ENCODE peak calls at places on chromosome 22, in seven cellular contexts. One of them, this sample, is unnamed.
A peak's percentile ranks its signal among the peaks of the same experiment; 100 is the strongest.

GRCh38 chr22:20979243-20979809 is 2.8 kb upstream of the LZTR1 start:
- DNase-seq in CD8-positive, alpha-beta memory T cell: peak; percentile 45
- DNase-seq in effector memory CD4-positive, alpha-beta T cell: peak; percentile 44
- DNase-seq in K562: peak; percentile 94
- DNase-seq in spleen: no peak
- DNase-seq in stomach: peak; percentile 67
- DNase-seq in Panc1: no peak
- DNase-seq in this sample: peak; percentile 97

GRCh38 chr22:17101475-17102296 is 16.9 kb downstream of the IL17RA start:
- DNase-seq in effector memory CD4-positive, alpha-beta T cell: no peak
- DNase-seq in Panc1: no peak
- DNase-seq in stomach: no peak
- DNase-seq in K562: no peak
- DNase-seq in spleen: peak; percentile 66
- DNase-seq in CD8-positive, alpha-beta memory T cell: no peak
- DNase-seq in this sample: no peak

GRCh38 chr22:22168190-22168940 is 76.2 kb upstream of the VPREB1 start:
- DNase-seq in Panc1: no peak
- DNase-seq in spleen: no peak
- DNase-seq in stomach: no peak
- DNase-seq in effector memory CD4-positive, alpha-beta T cell: no peak
- DNase-seq in K562: peak; percentile 93
- DNase-seq in CD8-positive, alpha-beta memory T cell: no peak
- DNase-seq in this sample: peak; percentile 94

GRCh38 chr22:46666577-46667244 is 46.5 kb downstream of the GRAMD4 start:
- DNase-seq in CD8-positive, alpha-beta memory T cell: no peak
- DNase-seq in Panc1: no peak
- DNase-seq in K562: no peak
- DNase-seq in spleen: no peak
- DNase-seq in stomach: no peak
- DNase-seq in effector memory CD4-positive, alpha-beta T cell: no peak
- DNase-seq in this sample: no peak

GRCh38 chr22:38097557-38098409 is 12.7 kb downstream of the BAIAP2L2 start:
- DNase-seq in effector memory CD4-positive, alpha-beta T cell: no peak
- DNase-seq in K562: peak; percentile 72
- DNase-seq in spleen: no peak
- DNase-seq in CD8-positive, alpha-beta memory T cell: no peak
- DNase-seq in stomach: no peak
- DNase-seq in Panc1: no peak
- DNase-seq in this sample: no peak

GRCh38 chr22:36081023-36081431 is 52.4 kb upstream of the RBFOX2 start:
- DNase-seq in stomach: no peak
- DNase-seq in CD8-positive, alpha-beta memory T cell: no peak
- DNase-seq in spleen: no peak
- DNase-seq in Panc1: peak; percentile 17
- DNase-seq in K562: no peak
- DNase-seq in effector memory CD4-positive, alpha-beta T cell: no peak
- DNase-seq in this sample: no peak

GRCh38 chr22:17090550-17090949 is 5.8 kb downstream of the IL17RA start:
- DNase-seq in spleen: no peak
- DNase-seq in stomach: no peak
- DNase-seq in effector memory CD4-positive, alpha-beta T cell: no peak
- DNase-seq in K562: no peak
- DNase-seq in Panc1: no peak
- DNase-seq in CD8-positive, alpha-beta memory T cell: no peak
- DNase-seq in this sample: no peak

GRCh38 chr22:23583153-23583552 is 3.1 kb upstream of the IGLL1 start:
- DNase-seq in Panc1: no peak
- DNase-seq in K562: no peak
- DNase-seq in spleen: no peak
- DNase-seq in effector memory CD4-positive, alpha-beta T cell: no peak
- DNase-seq in CD8-positive, alpha-beta memory T cell: no peak
- DNase-seq in stomach: no peak
- DNase-seq in this sample: peak; percentile 58

GRCh38 chr22:50191041-50191740 is 5.5 kb downstream of the TRABD start:
- DNase-seq in effector memory CD4-positive, alpha-beta T cell: peak; percentile 80
- DNase-seq in spleen: peak; percentile 94
- DNase-seq in stomach: peak; percentile 61
- DNase-seq in K562: no peak
- DNase-seq in Panc1: no peak
- DNase-seq in CD8-positive, alpha-beta memory T cell: peak; percentile 70
- DNase-seq in this sample: peak; percentile 93

GRCh38 chr22:25085156-25085555 is 114.5 kb upstream of the CRYBB3 start:
- DNase-seq in CD8-positive, alpha-beta memory T cell: no peak
- DNase-seq in stomach: no peak
- DNase-seq in spleen: no peak
- DNase-seq in effector memory CD4-positive, alpha-beta T cell: no peak
- DNase-seq in K562: no peak
- DNase-seq in Panc1: no peak
- DNase-seq in this sample: no peak

GRCh38 chr22:37419916-37420655 is 7.2 kb downstream of the ELFN2 start:
- DNase-seq in spleen: no peak
- DNase-seq in CD8-positive, alpha-beta memory T cell: no peak
- DNase-seq in K562: no peak
- DNase-seq in effector memory CD4-positive, alpha-beta T cell: no peak
- DNase-seq in stomach: no peak
- DNase-seq in Panc1: no peak
- DNase-seq in this sample: no peak

GRCh38 chr22:45125198-45125597 is 38.5 kb upstream of the NUP50 start:
- DNase-seq in stomach: no peak
- DNase-seq in effector memory CD4-positive, alpha-beta T cell: no peak
- DNase-seq in spleen: no peak
- DNase-seq in K562: no peak
- DNase-seq in CD8-positive, alpha-beta memory T cell: no peak
- DNase-seq in Panc1: no peak
- DNase-seq in this sample: no peak

GRCh38 chr22:41239443-41240128 is 1.1 kb downstream of the CHADL start:
- DNase-seq in effector memory CD4-positive, alpha-beta T cell: no peak
- DNase-seq in K562: no peak
- DNase-seq in spleen: no peak
- DNase-seq in Panc1: no peak
- DNase-seq in CD8-positive, alpha-beta memory T cell: no peak
- DNase-seq in stomach: no peak
- DNase-seq in this sample: peak; percentile 53

GRCh38 chr22:20438678-20439492 is 1.3 kb upstream of the SCARF2 start:
- DNase-seq in Panc1: no peak
- DNase-seq in effector memory CD4-positive, alpha-beta T cell: no peak
- DNase-seq in spleen: peak; percentile 77
- DNase-seq in CD8-positive, alpha-beta memory T cell: no peak
- DNase-seq in stomach: no peak
- DNase-seq in K562: peak; percentile 88
- DNase-seq in this sample: no peak

GRCh38 chr22:49116021-49116420 is 711.7 kb downstream of the BRD1 start:
- DNase-seq in effector memory CD4-positive, alpha-beta T cell: no peak
- DNase-seq in K562: no peak
- DNase-seq in spleen: no peak
- DNase-seq in stomach: no peak
- DNase-seq in CD8-positive, alpha-beta memory T cell: no peak
- DNase-seq in Panc1: no peak
- DNase-seq in this sample: no peak

GRCh38 chr22:50722716-50723428 is 15.1 kb upstream of the ACR start:
- DNase-seq in stomach: no peak
- DNase-seq in K562: no peak
- DNase-seq in Panc1: no peak
- DNase-seq in effector memory CD4-positive, alpha-beta T cell: no peak
- DNase-seq in spleen: no peak
- DNase-seq in CD8-positive, alpha-beta memory T cell: no peak
- DNase-seq in this sample: no peak

GRCh38 chr22:46068908-46069481 is 81.3 kb upstream of the PPARA start:
- DNase-seq in Panc1: no peak
- DNase-seq in stomach: peak; percentile 26
- DNase-seq in K562: no peak
- DNase-seq in CD8-positive, alpha-beta memory T cell: no peak
- DNase-seq in spleen: peak; percentile 71
- DNase-seq in effector memory CD4-positive, alpha-beta T cell: no peak
- DNase-seq in this sample: no peak

GRCh38 chr22:48900327-48900597 is 927.4 kb downstream of the BRD1 start:
- DNase-seq in K562: no peak
- DNase-seq in spleen: no peak
- DNase-seq in CD8-positive, alpha-beta memory T cell: no peak
- DNase-seq in Panc1: no peak
- DNase-seq in effector memory CD4-positive, alpha-beta T cell: no peak
- DNase-seq in stomach: no peak
- DNase-seq in this sample: no peak

GRCh38 chr22:41286639-41287091 is 678 bp upstream of the RANGAP1 start:
- DNase-seq in effector memory CD4-positive, alpha-beta T cell: peak; percentile 50
- DNase-seq in CD8-positive, alpha-beta memory T cell: peak; percentile 33
- DNase-seq in spleen: peak; percentile 83
- DNase-seq in stomach: no peak
- DNase-seq in Panc1: no peak
- DNase-seq in K562: no peak
- DNase-seq in this sample: peak; percentile 82

GRCh38 chr22:25281675-25282345 is 62.4 kb downstream of the CRYBB2 start:
- DNase-seq in spleen: no peak
- DNase-seq in Panc1: no peak
- DNase-seq in CD8-positive, alpha-beta memory T cell: no peak
- DNase-seq in stomach: no peak
- DNase-seq in K562: no peak
- DNase-seq in effector memory CD4-positive, alpha-beta T cell: no peak
- DNase-seq in this sample: no peak

GRCh38 chr22:24466831-24467249 is 28.3 kb upstream of the UPB1 start:
- DNase-seq in stomach: no peak
- DNase-seq in effector memory CD4-positive, alpha-beta T cell: no peak
- DNase-seq in spleen: no peak
- DNase-seq in CD8-positive, alpha-beta memory T cell: no peak
- DNase-seq in Panc1: no peak
- DNase-seq in K562: no peak
- DNase-seq in this sample: peak; percentile 69

GRCh38 chr22:47784991-47785390 is 1022.5 kb downstream of the TBC1D22A start:
- DNase-seq in Panc1: no peak
- DNase-seq in CD8-positive, alpha-beta memory T cell: no peak
- DNase-seq in effector memory CD4-positive, alpha-beta T cell: no peak
- DNase-seq in spleen: no peak
- DNase-seq in stomach: no peak
- DNase-seq in K562: no peak
- DNase-seq in this sample: no peak

DNA sequence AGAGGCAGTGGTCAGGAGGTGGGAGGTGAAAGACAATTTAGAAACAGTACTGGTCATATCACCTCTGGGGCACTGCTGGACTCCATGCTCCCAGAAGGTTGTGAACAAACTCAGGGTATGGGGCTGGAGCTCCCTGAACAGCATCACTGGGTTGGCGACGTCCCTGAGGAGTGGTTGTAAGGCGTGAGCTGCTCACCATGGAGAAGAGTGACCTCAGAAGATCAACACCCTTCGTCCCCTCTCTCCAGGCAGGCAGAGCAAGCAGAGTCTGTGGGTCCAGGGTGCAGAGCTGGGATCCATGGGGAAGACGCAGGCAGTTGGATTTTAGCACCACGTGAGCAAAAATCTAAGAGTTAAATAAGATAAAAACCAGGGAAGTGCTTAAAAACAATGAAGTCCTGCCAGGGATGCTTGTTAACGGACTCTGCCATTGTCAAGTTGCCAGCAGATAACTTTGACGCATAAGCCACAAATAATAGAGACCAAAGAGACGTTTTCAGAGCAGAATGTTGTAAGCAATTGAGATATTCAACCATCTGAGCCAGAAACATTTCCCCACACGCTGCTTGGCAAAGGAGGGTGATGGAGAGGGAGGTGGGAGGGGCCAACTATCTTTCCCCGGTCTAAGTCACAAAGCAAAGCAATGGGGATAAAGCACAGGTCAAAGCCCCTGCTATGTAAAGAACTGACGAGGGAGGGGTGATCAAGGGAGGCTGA is 13.6 kb downstream of the PNPLA5 start:
- DNase-seq in Panc1: no peak
- DNase-seq in stomach: no peak
- DNase-seq in effector memory CD4-positive, alpha-beta T cell: no peak
- DNase-seq in CD8-positive, alpha-beta memory T cell: no peak
- DNase-seq in spleen: peak; percentile 27
- DNase-seq in K562: no peak
- DNase-seq in this sample: no peak
- H3K4me1 ChIP-seq in Panc1: no peaks in the 10 kb centered on the region
- H3K4me1 ChIP-seq in stomach: no peaks in the 10 kb centered on the region
- H3K4me1 ChIP-seq in effector memory CD4-positive, alpha-beta T cell: no peaks in the 10 kb centered on the region
- H3K4me1 ChIP-seq in CD8-positive, alpha-beta memory T cell: no peaks in the 10 kb centered on the region
- H3K4me1 ChIP-seq in spleen: no peaks in the 10 kb centered on the region
- H3K4me1 ChIP-seq in K562: no peaks in the 10 kb centered on the region
- H3K4me1 ChIP-seq in this sample: no peaks in the 10 kb centered on the region

DNA sequence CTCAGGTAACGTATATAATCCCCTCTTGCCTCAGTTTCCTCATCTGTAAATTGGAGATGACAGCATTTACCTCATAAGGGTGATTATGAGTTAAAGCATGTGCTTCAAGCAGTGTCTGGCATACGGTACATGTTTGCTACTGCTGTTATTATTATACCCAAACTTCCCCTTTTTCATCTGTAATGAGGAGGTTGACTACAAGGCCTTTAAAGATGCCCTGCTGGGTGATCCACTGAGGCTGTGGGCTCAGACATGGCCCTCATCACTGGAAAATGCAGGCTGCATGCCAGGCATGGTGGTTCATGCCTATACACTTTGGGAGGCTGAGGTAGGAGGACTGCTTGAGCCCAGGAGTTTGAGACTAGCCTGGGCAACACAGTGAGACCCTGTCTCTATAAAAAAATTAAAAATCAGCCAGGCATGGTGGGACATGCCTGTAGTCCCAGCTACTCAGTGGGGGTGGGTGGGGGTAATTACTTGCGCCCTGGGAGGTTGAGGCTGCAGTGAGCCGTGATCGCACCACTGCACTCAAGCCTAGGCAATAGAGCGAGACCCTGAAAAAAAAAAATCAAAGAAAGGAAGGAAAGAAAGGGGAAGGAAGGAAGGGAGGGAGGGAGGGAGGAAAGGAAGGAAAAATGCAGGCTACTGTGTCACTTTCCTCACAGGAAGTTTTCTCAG is 4.3 kb downstream of the PIK3IP1 start:
- DNase-seq in Panc1: no peak
- DNase-seq in stomach: no peak
- DNase-seq in CD8-positive, alpha-beta memory T cell: no peak
- DNase-seq in spleen: no peak
- DNase-seq in K562: no peak
- DNase-seq in effector memory CD4-positive, alpha-beta T cell: no peak
- DNase-seq in this sample: peak; percentile 72
- H3K27ac ChIP-seq in Panc1: no peak overlapping the region
- H3K27ac ChIP-seq in stomach: peak overlapping the region; percentile 96
- H3K27ac ChIP-seq in CD8-positive, alpha-beta memory T cell: no peak overlapping the region
- H3K27ac ChIP-seq in spleen: peak overlapping the region; percentile 99
- H3K27ac ChIP-seq in K562: no peak overlapping the region
- H3K27ac ChIP-seq in effector memory CD4-positive, alpha-beta T cell: peak overlapping the region; percentile 71
- H3K27ac ChIP-seq in this sample: peak overlapping the region; percentile 88

GRCh38 chr22:27933186-27933983 is 14.3 kb upstream of the PITPNB start:
- DNase-seq in Panc1: no peak
- DNase-seq in CD8-positive, alpha-beta memory T cell: no peak
- DNase-seq in stomach: no peak
- DNase-seq in K562: no peak
- DNase-seq in spleen: no peak
- DNase-seq in effector memory CD4-positive, alpha-beta T cell: no peak
- DNase-seq in this sample: no peak
- H3K4me3 ChIP-seq in Panc1: no peak overlapping the region
- H3K4me3 ChIP-seq in CD8-positive, alpha-beta memory T cell: no peak overlapping the region
- H3K4me3 ChIP-seq in stomach: peak overlapping the region; percentile 41
- H3K4me3 ChIP-seq in K562: no peak overlapping the region
- H3K4me3 ChIP-seq in spleen: no peak overlapping the region
- H3K4me3 ChIP-seq in effector memory CD4-positive, alpha-beta T cell: no peak overlapping the region
- H3K4me3 ChIP-seq in this sample: no peak overlapping the region

DNA sequence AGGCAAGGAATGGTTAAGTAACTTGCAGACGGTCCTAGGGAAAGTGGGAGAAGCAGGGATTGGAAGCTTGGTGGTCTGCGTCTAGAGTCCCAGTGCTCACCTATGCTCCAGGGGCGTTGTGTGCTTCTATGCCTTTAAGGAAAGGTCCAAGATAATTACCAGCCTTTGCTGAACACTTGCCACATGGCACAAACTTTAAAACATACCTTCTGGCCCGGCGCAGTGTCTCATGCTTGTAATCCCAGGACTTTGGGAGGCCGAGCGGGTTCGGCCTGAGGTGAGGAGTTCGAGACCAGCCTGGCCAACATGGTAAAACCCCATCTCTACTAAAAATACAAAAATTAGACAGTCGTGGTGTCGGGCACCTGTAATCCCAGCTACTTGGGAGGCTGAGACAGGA is 2.3 kb downstream of the POLDIP3 start:
- DNase-seq in K562: no peak
- DNase-seq in stomach: no peak
- DNase-seq in CD8-positive, alpha-beta memory T cell: no peak
- DNase-seq in effector memory CD4-positive, alpha-beta T cell: no peak
- DNase-seq in Panc1: no peak
- DNase-seq in spleen: no peak
- DNase-seq in this sample: no peak
- H3K4me1 ChIP-seq in K562: peaks cover 27% of the 10 kb centered on the region
- H3K4me1 ChIP-seq in stomach: peaks cover 85% of the 10 kb centered on the region
- H3K4me1 ChIP-seq in CD8-positive, alpha-beta memory T cell: peaks cover 59% of the 10 kb centered on the region
- H3K4me1 ChIP-seq in effector memory CD4-positive, alpha-beta T cell: peaks cover 46% of the 10 kb centered on the region
- H3K4me1 ChIP-seq in Panc1: peaks cover 40% of the 10 kb centered on the region
- H3K4me1 ChIP-seq in spleen: peaks cover 89% of the 10 kb centered on the region
- H3K4me1 ChIP-seq in this sample: peaks cover 28% of the 10 kb centered on the region